ENCODE peak calls at places on chromosome 1, in eight cellular contexts. Q is aorta; R is cardiac muscle cell; F is activated naive CD4-positive, alpha-beta T cell; P is OCI-LY7; V is hippocampal formation; B is activated gamma-delta T cell; H is fibroblast of the conjunctiva. A is an unnamed sample.
A peak's percentile ranks its signal among the peaks of the same experiment; 100 is the strongest.

GRCh38 chr1:64112281-64112680 is 91.1 kb upstream of the UBE2U start:
- DNase-seq in Q (no peak), R (peak; percentile 28), F (no peak), P (no peak), V (no peak), B (no peak), H (no peak), A (no peak)

GRCh38 chr1:162951553-162952315 is 90.8 kb upstream of the CCDC190 start:
- DNase-seq in Q (no peak), R (peak; percentile 23), F (no peak), P (no peak), V (no peak), B (no peak), H (no peak), A (no peak)

GRCh38 chr1:65359888-65360287 is 50.5 kb downstream of the DNAJC6 start:
- DNase-seq in Q (no peak), R (no peak), F (no peak), P (no peak), V (no peak), B (no peak), H (no peak), A (no peak)

GRCh38 chr1:111406325-111406768 is 21.2 kb downstream of the OVGP1 start:
- DNase-seq in Q (no peak), R (peak; percentile 80), F (no peak), P (peak; percentile 97), V (no peak), B (no peak), H (no peak), A (no peak)

GRCh38 chr1:162988869-162989268 is 80.3 kb upstream of the RGS4 start:
- DNase-seq in Q (no peak), R (no peak), F (no peak), P (no peak), V (no peak), B (no peak), H (no peak), A (no peak)

GRCh38 chr1:3019007-3019515 is 2.2 kb upstream of the ACTRT2 start:
- DNase-seq in Q (peak; percentile 66), R (no peak), F (no peak), P (no peak), V (no peak), B (no peak), H (no peak), A (no peak)

GRCh38 chr1:171715813-171716251 is 26.0 kb downstream of the VAMP4 start:
- DNase-seq in Q (no peak), R (peak; percentile 43), F (no peak), P (peak; percentile 13), V (no peak), B (no peak), H (no peak), A (no peak)

GRCh38 chr1:192973202-192973601 is 86.0 kb downstream of the UCHL5 start:
- DNase-seq in Q (no peak), R (no peak), F (no peak), P (no peak), V (no peak), B (no peak), H (no peak), A (no peak)

GRCh38 chr1:112515311-112516009 is 6.7 kb downstream of the WNT2B start:
- DNase-seq in Q (no peak), R (peak; percentile 76), F (no peak), P (no peak), V (no peak), B (no peak), H (no peak), A (no peak)

GRCh38 chr1:183942933-183943693 is 94.4 kb downstream of the COLGALT2 start:
- DNase-seq in Q (no peak), R (peak; percentile 97), F (no peak), P (no peak), V (no peak), B (no peak), H (peak; percentile 97), A (no peak)